ENCODE peak calls at places on chromosomes 13 and 19, in seven cellular contexts. V, N, D, T, I, X and Z are unnamed samples.

GRCh38 chr19:7524523-7524922 is 2.1 kb downstream of the MCOLN1 start:
- DNase-seq in T (no peak), I (no peak), X (no peak), V (no peak), N (no peak), D (no peak), Z (no peak)

GRCh38 chr19:42352216-42352892 is 26.9 kb downstream of the MEGF8 start:
- DNase-seq in D (peak), T (peak), I (peak), N (peak), V (peak), X (peak), Z (peak)

GRCh38 chr19:30327331-30327730 is 44.9 kb upstream of the ZNF536 start:
- DNase-seq in T (no peak), X (no peak), D (no peak), I (no peak), V (no peak), N (no peak), Z (no peak)

GRCh38 chr19:3899531-3900294 is 19.2 kb downstream of the ATCAY start:
- DNase-seq in X (no peak), D (no peak), T (no peak), I (no peak), V (no peak), N (no peak), Z (no peak)

GRCh38 chr13:72168126-72168525 is 301.1 kb upstream of the DACH1 start:
- DNase-seq in D (no peak), V (no peak), X (no peak), N (no peak), I (no peak), T (no peak), Z (no peak)

GRCh38 chr19:979318-979741 is 4.8 kb upstream of the WDR18 start:
- DNase-seq in X (no peak), D (no peak), N (no peak), V (no peak), T (peak), I (no peak), Z (no peak)

GRCh38 chr13:35764359-35765015 is 288.0 kb upstream of the MAB21L1 start:
- DNase-seq in T (no peak), V (no peak), N (no peak), D (no peak), I (no peak), X (no peak), Z (no peak)

GRCh38 chr19:28915737-28916460 is 297.1 kb downstream of the UQCRFS1 start:
- DNase-seq in V (no peak), N (no peak), T (no peak), X (no peak), I (no peak), D (peak), Z (no peak)

GRCh38 chr19:4229179-4229931 is at the start of gene EBI3:
- DNase-seq in T (peak), I (peak), X (no peak), D (peak), V (no peak), N (no peak), Z (no peak)

GRCh38 chr13:46134961-46135522 is 30.2 kb upstream of the CPB2 start:
- DNase-seq in I (no peak), N (no peak), T (no peak), V (peak), X (no peak), D (no peak), Z (no peak)

GRCh38 chr13:75196112-75196855 is 285.7 kb downstream of the TBC1D4 start:
- DNase-seq in V (no peak), X (no peak), N (peak), I (peak), D (no peak), T (no peak), Z (no peak)

GRCh38 chr13:23608138-23608537 is 37.9 kb downstream of the TNFRSF19 start:
- DNase-seq in I (no peak), T (no peak), X (no peak), V (no peak), D (no peak), N (no peak), Z (no peak)